ENCODE peak calls at places on chromosomes 16 and 17, in seven cellular contexts. X is adrenal gland, R is breast epithelium, W is IMR-90, O is uterus, N is A549, B is heart left ventricle. V is an unnamed sample.
A peak's percentile ranks its signal among the peaks of the same experiment; 100 is the strongest.

GRCh38 chr16:87569601-87570559 is 32.4 kb upstream of the JPH3 start:
- DNase-seq in W (no peak), R (no peak), X (no peak), O (no peak), N (no peak), B (no peak), V (no peak)

GRCh38 chr16:31502981-31503380 is 5.2 kb downstream of the RUSF1 start:
- DNase-seq in W (peak; percentile 43), N (no peak), O (no peak), X (no peak), R (no peak), B (no peak), V (no peak)

GRCh38 chr16:57601801-57602478 is 26.5 kb upstream of the ADGRG1 start:
- DNase-seq in B (no peak), O (no peak), W (no peak), X (no peak), R (no peak), N (no peak), V (no peak)

GRCh38 chr17:50211249-50212120 is 10.1 kb upstream of the COL1A1 start:
- DNase-seq in N (no peak), R (no peak), O (peak; percentile 54), X (no peak), B (no peak), W (no peak), V (no peak)

GRCh38 chr16:83102336-83102735 is 475.6 kb downstream of the CDH13 start:
- DNase-seq in W (no peak), B (no peak), O (no peak), N (no peak), R (no peak), X (no peak), V (peak; percentile 10)

GRCh38 chr17:83118071-83118841 is 38.8 kb downstream of the METRNL start:
- DNase-seq in B (peak; percentile 8), R (no peak), X (no peak), W (no peak), O (no peak), N (no peak), V (no peak)

GRCh38 chr17:62966426-62967110 is 533 bp downstream of the TANC2 start:
- DNase-seq in N (peak; percentile 54), O (peak; percentile 28), X (peak; percentile 10), W (peak; percentile 18), R (peak; percentile 26), B (no peak), V (no peak)

GRCh38 chr17:49494937-49495841 is at the start of gene NGFR:
- DNase-seq in W (peak; percentile 13), N (peak; percentile 77), O (peak; percentile 74), X (no peak), B (peak; percentile 51), R (no peak), V (no peak)

GRCh38 chr17:13537871-13538643 is 63.7 kb downstream of the HS3ST3A1 start:
- DNase-seq in N (no peak), W (peak; percentile 44), B (no peak), X (no peak), O (no peak), R (no peak), V (no peak)

GRCh38 chr16:25051446-25052160 is 36.4 kb upstream of the ARHGAP17 start:
- DNase-seq in N (no peak), W (peak; percentile 84), X (peak; percentile 29), R (no peak), O (no peak), B (peak; percentile 39), V (no peak)

GRCh38 chr17:61155590-61156181 is 244.0 kb upstream of the TBX2 start:
- DNase-seq in X (no peak), W (no peak), B (no peak), O (no peak), N (no peak), R (no peak), V (no peak)

GRCh38 chr17:82892869-82893565 is 53.2 kb upstream of the ZNF750 start:
- DNase-seq in R (no peak), X (no peak), W (peak; percentile 8), B (peak; percentile 63), O (no peak), N (no peak), V (peak; percentile 44)

DNA sequence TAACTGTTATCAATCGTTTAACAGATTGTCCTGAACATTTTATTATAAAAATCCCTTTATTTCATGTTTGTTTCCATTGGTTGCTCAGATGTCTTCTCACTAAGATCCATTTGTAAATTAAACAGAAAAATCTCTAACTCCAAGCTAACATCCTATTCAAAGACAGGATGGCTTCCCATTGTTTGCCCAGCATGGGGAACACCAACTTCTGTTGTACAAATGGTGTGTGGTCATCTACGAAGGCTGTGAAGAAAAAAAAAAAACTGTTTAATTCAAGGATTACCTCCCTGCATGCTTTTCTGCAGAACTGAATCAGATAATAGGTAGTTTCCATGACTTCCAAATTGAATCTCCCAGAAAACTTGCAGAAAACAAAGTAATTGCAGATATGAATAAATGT is 7.9 kb downstream of the SALL1 start:
- DNase-seq in X (no peak), R (no peak), N (no peak), W (no peak), B (no peak), O (no peak), V (no peak)
- H3K4me1 ChIP-seq in X (no peaks in the 10 kb centered on the region), R (no peaks in the 10 kb centered on the region), N (no peaks in the 10 kb centered on the region), W (no peaks in the 10 kb centered on the region), B (no peaks in the 10 kb centered on the region), O (no peaks in the 10 kb centered on the region), V (no peaks in the 10 kb centered on the region)

GRCh38 chr17:76887809-76888208 is 19.6 kb downstream of the MGAT5B start:
- DNase-seq in O (no peak), B (no peak), N (no peak), W (no peak), R (no peak), X (no peak), V (no peak)
- TF ChIP-seq CTCF in O (no peak), B (no peak), N (no peak), W (no peak), R (no peak), X (no peak), V (no peak)

GRCh38 chr16:75224683-75225082 is 5.9 kb downstream of the CTRB1 start:
- DNase-seq in W (no peak), R (no peak), X (no peak), N (no peak), O (peak; percentile 17), B (no peak), V (no peak)
- TF ChIP-seq POLR2A in W (no peak), R (no peak), X (no peak), N (no peak), O (no peak), B (no peak), V (no peak)

GRCh38 chr16:70430667-70431536 is 8.0 kb downstream of the ST3GAL2 start:
- DNase-seq in B (no peak), X (peak; percentile 19), O (no peak), R (no peak), N (no peak), W (peak; percentile 24), V (no peak)

GRCh38 chr16:70429888-70430666 is 8.8 kb downstream of the ST3GAL2 start:
- DNase-seq in W (no peak), N (no peak), R (no peak), O (no peak), B (no peak), X (no peak), V (no peak)

GRCh38 chr16:70433456-70434103 is 5.3 kb downstream of the ST3GAL2 start:
- DNase-seq in O (peak; percentile 70), N (no peak), W (peak; percentile 87), B (peak; percentile 79), X (peak; percentile 46), R (no peak), V (peak; percentile 41)

GRCh38 chr16:70432800-70433455 is 6.0 kb downstream of the ST3GAL2 start:
- DNase-seq in W (no peak), N (no peak), B (peak; percentile 43), O (no peak), R (no peak), X (peak; percentile 18), V (no peak)

DNA sequence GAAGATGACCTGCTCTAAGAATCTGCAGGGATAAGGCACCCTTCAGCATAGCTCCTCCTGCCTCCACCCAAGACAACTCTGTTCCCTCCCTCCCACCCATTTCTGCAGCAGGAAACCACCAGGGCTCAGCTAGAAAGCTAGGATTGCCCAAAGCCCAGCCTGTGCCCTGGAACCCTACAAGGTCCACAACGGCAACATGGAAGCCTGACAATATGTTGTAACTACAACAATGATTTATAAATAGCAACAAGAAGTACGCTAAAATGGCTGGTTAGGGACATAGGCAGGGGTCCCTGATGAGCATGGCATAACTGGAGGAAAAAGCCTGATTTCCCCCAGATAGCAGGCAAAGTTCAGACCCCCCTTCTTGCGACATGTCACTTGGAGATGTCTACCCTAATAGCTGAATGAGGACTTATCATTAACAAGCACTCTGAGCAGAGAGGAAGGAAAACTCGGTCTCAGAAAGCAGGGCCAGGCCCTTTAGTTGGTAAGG is 6.5 kb downstream of the ST3GAL2 start:
- DNase-seq in R (no peak), B (no peak), W (no peak), O (no peak), X (no peak), N (no peak), V (no peak)
- H3K4me1 ChIP-seq in R (peaks cover 38% of the 10 kb centered on the region), B (peaks cover 84% of the 10 kb centered on the region), W (peaks cover 50% of the 10 kb centered on the region), O (peaks cover 53% of the 10 kb centered on the region), X (peaks cover 81% of the 10 kb centered on the region), N (peaks cover 87% of the 10 kb centered on the region), V (peaks cover 94% of the 10 kb centered on the region)

DNA sequence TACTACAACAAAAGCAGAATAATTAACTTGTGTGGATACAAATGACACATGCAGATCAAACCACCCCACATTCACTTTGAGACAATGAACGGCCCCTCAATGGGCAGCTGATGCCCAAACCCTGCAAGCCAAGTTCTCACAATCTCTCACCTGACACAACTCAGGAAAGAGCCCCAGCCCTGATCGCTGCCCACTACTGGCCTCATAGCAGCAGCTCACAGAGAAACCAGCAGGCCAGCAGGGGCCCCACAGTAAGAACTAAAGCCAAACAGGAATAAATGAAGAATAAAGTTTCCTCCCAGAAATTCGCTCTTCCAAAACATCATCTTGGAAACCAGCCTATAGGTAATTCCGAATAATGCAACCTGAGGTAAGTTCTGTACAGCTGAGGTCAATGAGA is 7.7 kb downstream of the AKTIP start:
- DNase-seq in N (no peak), R (no peak), X (no peak), O (no peak), B (no peak), W (no peak), V (no peak)
- TF ChIP-seq CTCF in N (no peak), R (no peak), X (no peak), O (no peak), B (no peak), W (no peak), V (no peak)

GRCh38 chr17:75549246-75550138 is 24.0 kb downstream of the LLGL2 start:
- DNase-seq in B (no peak), R (peak; percentile 88), O (no peak), W (no peak), X (no peak), N (peak; percentile 74), V (no peak)
- TF ChIP-seq POLR2A in B (no peak), R (peak; percentile 56), O (peak; percentile 35), W (no peak), X (no peak), N (no peak), V (no peak)

GRCh38 chr17:3804503-3804931 is 3.5 kb upstream of the ITGAE start:
- DNase-seq in O (no peak), W (peak; percentile 38), B (no peak), R (no peak), X (peak; percentile 73), N (no peak), V (no peak)
- H3K4me1 ChIP-seq in O (no peaks in the 10 kb centered on the region), W (peaks cover 23% of the 10 kb centered on the region), B (peaks cover 5% of the 10 kb centered on the region), R (no peaks in the 10 kb centered on the region), X (peaks cover 22% of the 10 kb centered on the region), N (peaks cover 17% of the 10 kb centered on the region), V (no peaks in the 10 kb centered on the region)

V was measured in gastrocnemius medialis.